ENCODE peak calls at places on chromosomes 3 and 15, in nine cellular contexts. C is HEK293T; M is activated B cell treated with CpG ODN at 0.5 μM for 24 hours; J is A549; Q is nucleus accumbens; A is activated naive CD8-positive, alpha-beta T cell treated with anti-CD3 and anti-CD28 coated beads, Interleukin-2, amount 50 U/mL, for 24 hours; P is stimulated activated CD4-positive, alpha-beta T cell treated with anti-CD3 and anti-CD28 coated beads, Interleukin-2, amount 100 ng/mL, for 48 hours; U is uterus; D is NCI-H1417. I is an unnamed sample.

GRCh38 chr3:33114622-33115023 is 809 bp downstream of the CRTAP start:
- DNase-seq in C (no peak), M (no peak), J (no peak), Q (no peak), A (no peak), P (no peak), U (no peak), D (no peak), I (no peak)

GRCh38 chr15:79872358-79873017 is 24.3 kb downstream of the MTHFS start:
- DNase-seq in C (no peak), M (no peak), J (peak; percentile 20), Q (no peak), A (peak; percentile 10), P (no peak), U (no peak), D (no peak), I (no peak)

GRCh38 chr15:28945626-28946215 is 59.9 kb downstream of the APBA2 start:
- DNase-seq in C (no peak), M (no peak), J (no peak), Q (no peak), A (no peak), P (no peak), U (no peak), D (no peak), I (no peak)

GRCh38 chr3:194497799-194498575 is 11.2 kb upstream of the ATP13A3 start:
- DNase-seq in C (no peak), M (no peak), J (no peak), Q (no peak), A (no peak), P (no peak), U (no peak), D (no peak), I (no peak)

GRCh38 chr3:119597548-119598288 is at the start of gene PLA1A:
- DNase-seq in C (no peak), M (no peak), J (no peak), Q (no peak), A (no peak), P (no peak), U (no peak), D (no peak), I (no peak)

GRCh38 chr3:152362086-152362485 is 93.4 kb downstream of the MBNL1 start:
- DNase-seq in C (no peak), M (no peak), J (no peak), Q (peak; percentile 43), A (no peak), P (no peak), U (no peak), D (peak; percentile 57), I (no peak)

GRCh38 chr3:42749025-42749752 is 23.9 kb downstream of the CCDC13 start:
- DNase-seq in C (no peak), M (no peak), J (no peak), Q (no peak), A (no peak), P (no peak), U (peak; percentile 10), D (no peak), I (no peak)

GRCh38 chr3:15299036-15299435 is 33.4 kb downstream of the SH3BP5 start:
- DNase-seq in C (no peak), M (no peak), J (no peak), Q (no peak), A (no peak), P (no peak), U (peak; percentile 37), D (no peak), I (no peak)

GRCh38 chr3:129663045-129663446 is 56.6 kb upstream of the PLXND1 start:
- DNase-seq in C (no peak), M (no peak), J (peak; percentile 97), Q (no peak), A (no peak), P (no peak), U (no peak), D (no peak), I (no peak)